ENCODE peak calls at places on chromosomes 3 and 15, in nine cellular contexts. L, C, U, D, K, G, N, H and Z are unnamed samples.

GRCh38 chr3:57974796-57975388 is 33.3 kb upstream of the FLNB start:
- DNase-seq in C (no peak), H (no peak), D (peak), G (no peak), U (no peak), L (no peak), K (peak), N (no peak), Z (no peak)

GRCh38 chr3:66068255-66068654 is 29.5 kb upstream of the MAGI1 start:
- DNase-seq in N (no peak), D (no peak), H (no peak), G (no peak), L (no peak), U (no peak), K (no peak), C (no peak), Z (no peak)

GRCh38 chr15:38300395-38300794 is 47.8 kb downstream of the SPRED1 start:
- DNase-seq in K (no peak), D (no peak), G (no peak), C (no peak), H (no peak), U (no peak), L (no peak), N (no peak), Z (no peak)

GRCh38 chr15:90201150-90201943 is at the start of gene SEMA4B:
- DNase-seq in N (peak), K (peak), H (peak), D (no peak), C (peak), L (peak), G (peak), U (peak), Z (peak)

GRCh38 chr15:67174864-67175573 is 79.4 kb downstream of the AAGAB start:
- DNase-seq in G (no peak), N (no peak), D (no peak), K (peak), C (no peak), U (no peak), H (no peak), L (no peak), Z (no peak)

GRCh38 chr15:38084289-38084688 is 149.8 kb downstream of the TMCO5A start:
- DNase-seq in D (no peak), K (no peak), G (no peak), N (no peak), C (no peak), L (no peak), H (no peak), U (no peak), Z (no peak)

GRCh38 chr15:88882745-88883144 is 12.6 kb downstream of the HAPLN3 start:
- DNase-seq in L (no peak), H (no peak), K (no peak), D (no peak), N (no peak), G (no peak), U (no peak), C (no peak), Z (no peak)

GRCh38 chr15:88658972-88659931 is 20.4 kb downstream of the ISG20 start:
- DNase-seq in C (no peak), L (no peak), H (no peak), G (no peak), U (no peak), K (no peak), N (no peak), D (no peak), Z (no peak)

GRCh38 chr15:43218908-43219706 is 1.7 kb downstream of the EPB42 start:
- DNase-seq in D (no peak), C (no peak), N (no peak), K (no peak), U (no peak), L (no peak), G (no peak), H (no peak), Z (no peak)

GRCh38 chr3:141109761-141110160 is 58.6 kb downstream of the SPSB4 start:
- DNase-seq in K (no peak), N (no peak), U (no peak), G (no peak), L (no peak), C (no peak), D (no peak), H (no peak), Z (no peak)

GRCh38 chr15:87752250-87752951 is 504.1 kb downstream of the NTRK3 start:
- DNase-seq in U (no peak), G (no peak), N (no peak), K (peak), C (no peak), H (no peak), L (no peak), D (peak), Z (no peak)

GRCh38 chr3:167691366-167691765 is 37.6 kb upstream of the WDR49 start:
- DNase-seq in N (no peak), L (no peak), C (no peak), D (no peak), U (peak), G (no peak), H (peak), K (no peak), Z (peak)

GRCh38 chr3:136075218-136075808 is 109.8 kb downstream of the PPP2R3A start:
- DNase-seq in U (peak), D (no peak), C (peak), N (peak), G (no peak), L (peak), K (peak), H (peak), Z (peak)

GRCh38 chr3:46883252-46884185 is 6.0 kb downstream of the PTH1R start:
- DNase-seq in U (no peak), G (no peak), D (no peak), C (no peak), L (no peak), N (peak), H (no peak), K (no peak), Z (no peak)